ENCODE peak calls at places on chromosomes 12 and 14, in seven cellular contexts. One of them, this sample, is unnamed.
A peak's percentile ranks its signal among the peaks of the same experiment; 100 is the strongest.

GRCh38 chr14:64510825-64511679 is 6.5 kb downstream of the ZBTB1 start:
- DNase-seq in PC-3: peak; percentile 88
- DNase-seq in fibroblast of lung: peak; percentile 51
- DNase-seq in colonic mucosa: peak; percentile 83
- DNase-seq in astrocyte: peak; percentile 35
- DNase-seq in neuronal stem cell: peak; percentile 64
- DNase-seq in kidney: no peak
- DNase-seq in this sample: peak; percentile 56

GRCh38 chr12:67671419-67671818 is 22.9 kb downstream of the DYRK2 start:
- DNase-seq in colonic mucosa: no peak
- DNase-seq in kidney: no peak
- DNase-seq in astrocyte: peak; percentile 81
- DNase-seq in neuronal stem cell: no peak
- DNase-seq in fibroblast of lung: peak; percentile 84
- DNase-seq in PC-3: no peak
- DNase-seq in this sample: no peak

GRCh38 chr14:67569011-67569650 is 30.9 kb downstream of the PIGH start:
- DNase-seq in fibroblast of lung: no peak
- DNase-seq in colonic mucosa: no peak
- DNase-seq in kidney: no peak
- DNase-seq in astrocyte: no peak
- DNase-seq in PC-3: no peak
- DNase-seq in neuronal stem cell: no peak
- DNase-seq in this sample: no peak

GRCh38 chr14:89424241-89424640 is 7.2 kb upstream of the FOXN3 start:
- DNase-seq in fibroblast of lung: no peak
- DNase-seq in kidney: no peak
- DNase-seq in neuronal stem cell: no peak
- DNase-seq in astrocyte: no peak
- DNase-seq in PC-3: no peak
- DNase-seq in colonic mucosa: no peak
- DNase-seq in this sample: no peak

GRCh38 chr14:69586420-69586819 is 11.7 kb upstream of the CCDC177 start:
- DNase-seq in neuronal stem cell: no peak
- DNase-seq in fibroblast of lung: no peak
- DNase-seq in kidney: no peak
- DNase-seq in astrocyte: no peak
- DNase-seq in colonic mucosa: no peak
- DNase-seq in PC-3: no peak
- DNase-seq in this sample: no peak

GRCh38 chr14:69048456-69048855 is 69.4 kb upstream of the ACTN1 start:
- DNase-seq in PC-3: peak; percentile 20
- DNase-seq in neuronal stem cell: no peak
- DNase-seq in kidney: no peak
- DNase-seq in colonic mucosa: no peak
- DNase-seq in fibroblast of lung: peak; percentile 44
- DNase-seq in astrocyte: no peak
- DNase-seq in this sample: peak; percentile 39

GRCh38 chr14:89296281-89296745 is 120.7 kb downstream of the FOXN3 start:
- DNase-seq in PC-3: no peak
- DNase-seq in colonic mucosa: no peak
- DNase-seq in astrocyte: no peak
- DNase-seq in fibroblast of lung: no peak
- DNase-seq in neuronal stem cell: no peak
- DNase-seq in kidney: no peak
- DNase-seq in this sample: no peak

GRCh38 chr12:27542628-27543027 is 18.6 kb downstream of the PPFIBP1 start:
- DNase-seq in astrocyte: peak; percentile 97
- DNase-seq in colonic mucosa: no peak
- DNase-seq in fibroblast of lung: peak; percentile 99
- DNase-seq in kidney: no peak
- DNase-seq in PC-3: no peak
- DNase-seq in neuronal stem cell: no peak
- DNase-seq in this sample: peak; percentile 92

GRCh38 chr12:119383206-119383605 is 48.7 kb downstream of the CCDC60 start:
- DNase-seq in kidney: no peak
- DNase-seq in neuronal stem cell: no peak
- DNase-seq in PC-3: no peak
- DNase-seq in fibroblast of lung: no peak
- DNase-seq in colonic mucosa: no peak
- DNase-seq in astrocyte: no peak
- DNase-seq in this sample: no peak

GRCh38 chr12:64418209-64418608 is 14.0 kb downstream of the XPOT start:
- DNase-seq in colonic mucosa: no peak
- DNase-seq in astrocyte: no peak
- DNase-seq in fibroblast of lung: no peak
- DNase-seq in neuronal stem cell: no peak
- DNase-seq in PC-3: no peak
- DNase-seq in kidney: no peak
- DNase-seq in this sample: no peak

GRCh38 chr14:51552768-51553426 is 98.8 kb upstream of the FRMD6 start:
- DNase-seq in colonic mucosa: no peak
- DNase-seq in PC-3: peak; percentile 95
- DNase-seq in kidney: peak; percentile 76
- DNase-seq in fibroblast of lung: peak; percentile 30
- DNase-seq in astrocyte: no peak
- DNase-seq in neuronal stem cell: no peak
- DNase-seq in this sample: peak; percentile 61

GRCh38 chr14:93975791-93976476 is 436 bp downstream of the ASB2 start:
- DNase-seq in kidney: no peak
- DNase-seq in neuronal stem cell: no peak
- DNase-seq in fibroblast of lung: no peak
- DNase-seq in astrocyte: no peak
- DNase-seq in PC-3: no peak
- DNase-seq in colonic mucosa: no peak
- DNase-seq in this sample: no peak

GRCh38 chr14:52906141-52906601 is 44.7 kb downstream of the FERMT2 start:
- DNase-seq in kidney: no peak
- DNase-seq in neuronal stem cell: no peak
- DNase-seq in fibroblast of lung: peak; percentile 91
- DNase-seq in astrocyte: peak; percentile 90
- DNase-seq in PC-3: peak; percentile 94
- DNase-seq in colonic mucosa: no peak
- DNase-seq in this sample: peak; percentile 83

GRCh38 chr12:26872623-26873022 is 39.6 kb upstream of the ITPR2 start:
- DNase-seq in neuronal stem cell: no peak
- DNase-seq in PC-3: no peak
- DNase-seq in fibroblast of lung: no peak
- DNase-seq in colonic mucosa: no peak
- DNase-seq in astrocyte: no peak
- DNase-seq in kidney: no peak
- DNase-seq in this sample: no peak

GRCh38 chr14:31435276-31435675 is 14.9 kb upstream of the HEATR5A start:
- DNase-seq in neuronal stem cell: no peak
- DNase-seq in fibroblast of lung: peak; percentile 87
- DNase-seq in astrocyte: peak; percentile 87
- DNase-seq in PC-3: no peak
- DNase-seq in colonic mucosa: no peak
- DNase-seq in kidney: no peak
- DNase-seq in this sample: no peak

GRCh38 chr14:81219821-81220487 is 805 bp downstream of the GTF2A1 start:
- DNase-seq in PC-3: peak; percentile 24
- DNase-seq in neuronal stem cell: no peak
- DNase-seq in kidney: peak; percentile 84
- DNase-seq in colonic mucosa: peak; percentile 34
- DNase-seq in astrocyte: no peak
- DNase-seq in fibroblast of lung: peak; percentile 19
- DNase-seq in this sample: no peak

GRCh38 chr14:33477752-33478151 is 473.1 kb downstream of the EGLN3 start:
- DNase-seq in colonic mucosa: no peak
- DNase-seq in astrocyte: peak; percentile 29
- DNase-seq in neuronal stem cell: peak; percentile 30
- DNase-seq in fibroblast of lung: peak; percentile 37
- DNase-seq in PC-3: no peak
- DNase-seq in kidney: no peak
- DNase-seq in this sample: no peak

GRCh38 chr14:23514009-23514962 is 37.3 kb downstream of the ZFHX2 start:
- DNase-seq in PC-3: no peak
- DNase-seq in neuronal stem cell: no peak
- DNase-seq in fibroblast of lung: no peak
- DNase-seq in astrocyte: no peak
- DNase-seq in colonic mucosa: no peak
- DNase-seq in kidney: no peak
- DNase-seq in this sample: no peak

GRCh38 chr14:68824517-68825347 is 31.9 kb upstream of the ZFP36L1 start:
- DNase-seq in neuronal stem cell: peak; percentile 66
- DNase-seq in PC-3: peak; percentile 90
- DNase-seq in colonic mucosa: peak; percentile 92
- DNase-seq in astrocyte: no peak
- DNase-seq in fibroblast of lung: peak; percentile 61
- DNase-seq in kidney: peak; percentile 93
- DNase-seq in this sample: no peak

GRCh38 chr14:31770271-31770670 is 209.1 kb downstream of the NUBPL start:
- DNase-seq in colonic mucosa: no peak
- DNase-seq in fibroblast of lung: peak; percentile 2
- DNase-seq in neuronal stem cell: no peak
- DNase-seq in kidney: no peak
- DNase-seq in astrocyte: no peak
- DNase-seq in PC-3: no peak
- DNase-seq in this sample: peak; percentile 20

GRCh38 chr12:63944586-63945228 is 100.2 kb downstream of the SRGAP1 start:
- DNase-seq in astrocyte: no peak
- DNase-seq in neuronal stem cell: no peak
- DNase-seq in kidney: no peak
- DNase-seq in colonic mucosa: no peak
- DNase-seq in fibroblast of lung: no peak
- DNase-seq in PC-3: no peak
- DNase-seq in this sample: no peak

GRCh38 chr14:70651522-70651921 is 9.8 kb downstream of the TTC9 start:
- DNase-seq in kidney: no peak
- DNase-seq in colonic mucosa: no peak
- DNase-seq in fibroblast of lung: no peak
- DNase-seq in PC-3: peak; percentile 22
- DNase-seq in neuronal stem cell: no peak
- DNase-seq in astrocyte: no peak
- DNase-seq in this sample: peak; percentile 24

DNA sequence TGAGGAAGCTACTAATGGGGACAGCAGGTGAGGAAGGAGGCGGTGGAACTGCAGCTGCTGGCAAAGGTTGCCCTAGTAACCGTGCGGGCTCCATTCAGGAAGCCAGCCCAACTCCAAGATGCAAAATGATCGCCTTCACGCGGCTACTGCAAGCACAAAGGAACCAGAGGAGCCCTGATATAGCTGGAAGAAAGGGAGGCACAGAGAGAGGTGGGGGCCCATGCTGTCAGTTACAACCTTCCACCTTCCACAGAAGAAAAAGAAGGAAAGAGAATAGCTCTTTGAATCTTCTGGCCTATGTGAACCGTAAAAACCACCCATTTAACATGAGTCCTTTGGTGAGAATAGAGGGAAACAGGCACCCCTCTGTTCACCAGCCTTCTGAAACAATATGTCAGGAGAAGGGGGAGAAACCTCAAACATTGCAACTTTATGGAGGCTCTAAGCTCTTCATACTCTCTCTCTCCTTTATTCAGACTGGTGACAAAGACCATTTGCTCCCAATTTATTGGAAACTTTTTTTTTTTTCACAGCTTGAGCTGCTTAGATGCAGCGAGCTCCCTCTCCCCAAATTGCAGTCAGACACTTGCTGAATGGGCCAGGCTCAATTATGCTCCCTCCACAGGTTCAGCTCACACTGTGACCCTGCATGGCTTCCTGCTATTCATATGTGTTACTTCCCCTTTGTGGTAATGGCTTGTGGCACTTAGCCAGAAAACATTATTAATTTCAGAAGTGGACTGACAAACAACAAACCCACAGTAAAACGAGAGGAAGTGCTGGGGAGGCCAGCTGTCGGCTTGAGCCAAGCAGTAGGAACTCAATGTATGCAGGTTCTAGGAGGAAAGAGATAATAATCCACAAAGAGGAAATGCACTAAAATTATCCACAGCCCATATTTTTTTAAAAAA is 6.2 kb downstream of the DUSP6 start:
- DNase-seq in astrocyte: peak; percentile 62
- DNase-seq in PC-3: peak; percentile 77
- DNase-seq in colonic mucosa: peak; percentile 62
- DNase-seq in neuronal stem cell: peak; percentile 67
- DNase-seq in kidney: no peak
- DNase-seq in fibroblast of lung: peak; percentile 72
- DNase-seq in this sample: peak; percentile 82
- H3K4me3 ChIP-seq in astrocyte: no peak overlapping the region
- H3K4me3 ChIP-seq in PC-3: peak overlapping the region; percentile 39
- H3K4me3 ChIP-seq in colonic mucosa: no peak overlapping the region
- H3K4me3 ChIP-seq in neuronal stem cell: peak overlapping the region; percentile 7
- H3K4me3 ChIP-seq in kidney: no peak overlapping the region
- H3K4me3 ChIP-seq in fibroblast of lung: no peak overlapping the region
- H3K4me3 ChIP-seq in this sample: no peak overlapping the region

DNA sequence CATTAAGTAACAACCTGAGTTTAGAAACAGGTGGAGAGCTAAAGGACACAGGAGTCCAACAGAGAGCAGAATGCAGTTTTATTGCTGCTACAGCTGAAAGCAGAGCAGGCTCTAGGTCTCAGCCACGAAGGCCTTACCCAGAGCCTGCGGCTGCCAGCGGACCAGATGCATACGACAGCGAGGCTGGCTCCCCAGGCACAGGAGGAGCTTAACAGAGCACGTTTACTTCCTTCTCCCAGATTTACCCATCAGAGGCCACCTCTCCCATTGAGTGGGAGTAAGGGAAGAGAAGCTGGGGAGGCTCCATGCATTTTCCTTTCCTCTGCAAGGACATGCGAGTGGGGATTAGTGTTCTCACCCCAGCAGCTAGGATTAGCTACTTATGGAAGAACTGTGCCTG is 22.6 kb downstream of the DYNC1H1 start:
- DNase-seq in neuronal stem cell: no peak
- DNase-seq in colonic mucosa: no peak
- DNase-seq in astrocyte: no peak
- DNase-seq in fibroblast of lung: no peak
- DNase-seq in PC-3: no peak
- DNase-seq in kidney: no peak
- DNase-seq in this sample: no peak
- H3K9ac ChIP-seq in neuronal stem cell: no peak overlapping the region
- H3K9ac ChIP-seq in colonic mucosa: no peak overlapping the region
- H3K9ac ChIP-seq in astrocyte: no peak overlapping the region
- H3K9ac ChIP-seq in fibroblast of lung: no peak overlapping the region
- H3K9ac ChIP-seq in PC-3: no peak overlapping the region
- H3K9ac ChIP-seq in kidney: no peak overlapping the region
- H3K9ac ChIP-seq in this sample: no peak overlapping the region

GRCh38 chr14:85084344-85084743 is 445.6 kb upstream of the FLRT2 start:
- DNase-seq in colonic mucosa: no peak
- DNase-seq in neuronal stem cell: no peak
- DNase-seq in kidney: no peak
- DNase-seq in PC-3: no peak
- DNase-seq in astrocyte: no peak
- DNase-seq in fibroblast of lung: no peak
- DNase-seq in this sample: no peak
- H3K4me3 ChIP-seq in colonic mucosa: no peak overlapping the region
- H3K4me3 ChIP-seq in neuronal stem cell: no peak overlapping the region
- H3K4me3 ChIP-seq in kidney: no peak overlapping the region
- H3K4me3 ChIP-seq in PC-3: no peak overlapping the region
- H3K4me3 ChIP-seq in astrocyte: no peak overlapping the region
- H3K4me3 ChIP-seq in fibroblast of lung: no peak overlapping the region
- H3K4me3 ChIP-seq in this sample: no peak overlapping the region

DNA sequence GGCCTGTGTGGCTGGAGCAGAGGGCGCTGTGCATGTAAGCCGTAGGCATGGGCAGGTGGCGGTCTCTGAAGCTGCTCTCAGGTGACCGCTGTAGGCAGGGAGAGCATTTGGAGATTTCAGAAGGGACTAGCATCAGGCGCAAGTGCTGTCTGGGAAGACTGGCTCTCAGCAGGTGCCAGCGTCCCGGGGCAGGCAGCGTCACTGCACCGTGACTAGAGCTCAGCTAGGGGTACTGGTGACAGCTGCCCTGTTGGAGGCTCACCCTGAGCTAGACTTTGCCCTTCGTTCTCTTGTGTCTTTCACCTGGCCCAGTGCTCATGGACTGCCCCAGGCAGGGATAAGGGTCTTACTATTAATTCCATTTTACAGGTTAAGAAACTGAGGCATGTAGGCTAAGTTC is 78.9 kb downstream of the DDX51 start:
- DNase-seq in PC-3: no peak
- DNase-seq in colonic mucosa: no peak
- DNase-seq in kidney: no peak
- DNase-seq in astrocyte: no peak
- DNase-seq in neuronal stem cell: no peak
- DNase-seq in fibroblast of lung: no peak
- DNase-seq in this sample: no peak
- H3K9ac ChIP-seq in PC-3: no peak overlapping the region
- H3K9ac ChIP-seq in colonic mucosa: no peak overlapping the region
- H3K9ac ChIP-seq in kidney: no peak overlapping the region
- H3K9ac ChIP-seq in astrocyte: no peak overlapping the region
- H3K9ac ChIP-seq in neuronal stem cell: no peak overlapping the region
- H3K9ac ChIP-seq in fibroblast of lung: no peak overlapping the region
- H3K9ac ChIP-seq in this sample: no peak overlapping the region

This sample was measured in mammary epithelial cell.